ENCODE peak calls at places on chromosomes 7 and 10, in seven cellular contexts. O is GM23338, F is fibroblast of lung, Y is lower leg skin, B is suprapubic skin, J is H1, E is cardiac muscle cell. A is an unnamed sample.
A peak's percentile ranks its signal among the peaks of the same experiment; 100 is the strongest.

GRCh38 chr7:31890198-31890597 is 180.0 kb downstream of the PDE1C start:
- DNase-seq in O (no peak), F (peak; percentile 0), Y (no peak), B (no peak), J (no peak), E (no peak), A (no peak)

GRCh38 chr7:55255501-55256445 is 109.4 kb upstream of the LANCL2 start:
- DNase-seq in O (peak; percentile 85), F (peak; percentile 72), Y (peak; percentile 97), B (peak; percentile 88), J (peak; percentile 46), E (peak; percentile 86), A (peak; percentile 90)

GRCh38 chr10:6269953-6270867 is 67.5 kb downstream of the PFKFB3 start:
- DNase-seq in O (no peak), F (no peak), Y (no peak), B (no peak), J (no peak), E (no peak), A (no peak)

GRCh38 chr10:15491856-15492255 is 120.8 kb upstream of the FAM171A1 start:
- DNase-seq in O (no peak), F (no peak), Y (no peak), B (no peak), J (no peak), E (no peak), A (no peak)

GRCh38 chr7:68192941-68193340 is 1196.3 kb downstream of the TYW1 start:
- DNase-seq in O (no peak), F (no peak), Y (no peak), B (no peak), J (no peak), E (no peak), A (no peak)

GRCh38 chr7:142516038-142516501 is 233.2 kb upstream of the PRSS1 start:
- DNase-seq in O (peak; percentile 83), F (peak; percentile 79), Y (no peak), B (no peak), J (no peak), E (peak; percentile 79), A (no peak)

GRCh38 chr7:127629268-127629854 is 11.4 kb upstream of the PAX4 start:
- DNase-seq in O (peak; percentile 93), F (no peak), Y (no peak), B (no peak), J (peak; percentile 80), E (no peak), A (peak; percentile 74)

GRCh38 chr7:123655614-123656013 is at the start of gene LMOD2:
- DNase-seq in O (no peak), F (no peak), Y (no peak), B (no peak), J (no peak), E (no peak), A (no peak)

GRCh38 chr10:47294501-47294900 is 5.5 kb upstream of the GDF10 start:
- DNase-seq in O (no peak), F (no peak), Y (no peak), B (peak; percentile 22), J (no peak), E (no peak), A (no peak)

GRCh38 chr10:84587789-84588188 is 259.4 kb downstream of the CCSER2 start:
- DNase-seq in O (peak; percentile 62), F (no peak), Y (no peak), B (no peak), J (no peak), E (no peak), A (no peak)

GRCh38 chr10:133224861-133225366 is 5.1 kb upstream of the UTF1 start:
- DNase-seq in O (no peak), F (no peak), Y (no peak), B (no peak), J (no peak), E (peak; percentile 75), A (no peak)

GRCh38 chr10:112819231-112819630 is 130.8 kb upstream of the TCF7L2 start:
- DNase-seq in O (no peak), F (no peak), Y (no peak), B (no peak), J (no peak), E (no peak), A (no peak)

GRCh38 chr7:78510580-78511188 is 712.1 kb downstream of the PHTF2 start:
- DNase-seq in O (peak; percentile 81), F (peak; percentile 71), Y (no peak), B (no peak), J (peak; percentile 41), E (peak; percentile 62), A (no peak)

GRCh38 chr10:48548531-48549135 is 56.2 kb downstream of the ARHGAP22 start:
- DNase-seq in O (no peak), F (no peak), Y (peak; percentile 70), B (no peak), J (no peak), E (no peak), A (no peak)

GRCh38 chr10:74384615-74385213 is 233.7 kb downstream of the ADK start:
- DNase-seq in O (no peak), F (no peak), Y (no peak), B (no peak), J (no peak), E (no peak), A (no peak)

GRCh38 chr7:22435720-22436119 is 64.3 kb downstream of the STEAP1B start:
- DNase-seq in O (no peak), F (no peak), Y (no peak), B (no peak), J (no peak), E (no peak), A (no peak)
- TF ChIP-seq CTCF in O (no peak), F (no peak), Y (no peak), B (no peak), J (no peak), E (no peak), A (no peak)

DNA sequence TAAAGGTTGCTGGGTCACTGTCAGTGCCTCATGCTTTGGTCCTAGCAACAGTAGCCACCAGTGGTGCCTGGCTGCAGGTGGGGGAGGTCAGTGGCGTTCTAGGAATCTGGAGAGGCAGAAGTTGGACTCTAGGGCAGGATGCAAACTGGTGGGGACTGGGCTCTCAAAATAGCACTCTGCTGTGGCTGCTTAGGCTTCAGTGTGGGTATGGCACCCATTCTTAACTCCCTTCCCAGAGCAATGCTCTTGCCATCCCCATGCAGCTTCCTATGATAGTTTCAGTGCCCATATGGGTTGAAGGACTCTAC is 330.8 kb downstream of the PCDH15 start:
- DNase-seq in O (no peak), F (no peak), Y (no peak), B (no peak), J (no peak), E (no peak), A (no peak)
- H3K4me3 ChIP-seq in O (no peak overlapping the region), F (no peak overlapping the region), Y (no peak overlapping the region), B (no peak overlapping the region), J (no peak overlapping the region), E (no peak overlapping the region), A (no peak overlapping the region)

DNA sequence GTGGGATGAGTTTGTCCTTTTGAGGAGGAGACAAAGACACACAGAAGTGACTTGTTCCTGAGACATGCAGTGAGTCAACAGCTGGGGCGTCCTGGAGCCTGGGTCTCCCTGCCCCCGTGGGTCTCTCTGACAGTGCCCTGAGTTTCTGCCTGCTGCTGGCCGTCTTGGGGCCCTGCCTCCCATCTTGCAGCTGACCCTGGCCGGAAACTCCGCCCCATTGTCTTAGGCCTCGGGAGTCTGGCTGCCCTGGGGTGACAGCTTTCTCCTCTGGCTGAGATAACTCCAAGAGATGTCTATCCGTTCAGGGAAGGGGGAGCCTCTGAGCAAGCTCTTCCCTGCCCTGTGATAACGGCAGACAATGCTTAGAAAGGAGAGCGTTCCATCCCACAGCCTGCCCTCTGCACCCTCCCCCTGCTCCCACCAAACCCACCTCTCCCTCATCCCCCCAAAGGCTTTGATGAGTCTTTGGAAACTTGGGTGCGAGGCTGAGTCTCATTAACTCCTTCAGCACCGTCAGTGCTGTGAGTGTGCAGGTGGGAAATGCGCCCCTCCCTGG is 69.5 kb upstream of the PODXL start:
- DNase-seq in O (peak; percentile 89), F (peak; percentile 18), Y (no peak), B (no peak), J (peak; percentile 82), E (peak; percentile 35), A (peak; percentile 97)
- TF ChIP-seq CTCF in O (peak; percentile 40), F (no peak), Y (no peak), B (no peak), J (peak; percentile 12), E (no peak), A (peak; percentile 35)

DNA sequence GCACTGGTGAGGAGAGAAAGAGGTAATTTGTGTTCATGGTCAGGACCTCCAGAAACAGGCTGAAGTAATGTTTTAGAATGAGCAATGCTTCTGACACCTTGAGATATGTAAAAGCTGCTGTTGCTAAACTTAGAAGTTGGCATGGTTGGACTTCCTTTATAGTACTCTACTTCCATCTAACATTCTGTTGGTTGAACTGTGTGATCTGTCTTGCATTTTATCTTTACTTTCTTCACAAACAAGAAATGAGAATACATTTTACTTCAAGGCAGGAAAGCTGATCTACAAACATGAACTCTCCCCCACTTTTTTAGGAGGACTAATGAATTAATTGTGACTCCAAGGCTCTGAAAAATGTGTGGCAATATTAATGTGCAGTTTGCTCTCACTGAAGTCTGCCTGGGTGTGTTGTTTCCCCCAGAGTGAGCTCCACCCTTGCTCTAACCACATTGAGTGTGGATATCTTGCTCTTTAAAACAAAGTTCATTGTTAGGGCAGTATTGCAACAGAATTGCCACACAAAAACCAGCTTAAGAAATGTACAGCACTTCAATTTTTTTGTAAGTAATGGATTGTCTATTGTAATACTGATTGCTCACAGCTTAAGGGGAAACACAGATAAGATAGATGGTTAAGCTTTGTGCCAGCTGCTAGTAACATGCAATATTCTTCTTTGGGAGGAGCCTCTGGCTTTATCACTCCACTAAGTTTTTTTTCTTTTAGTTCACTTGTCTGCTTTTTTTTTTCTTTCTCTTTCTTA is 69.0 kb downstream of the ADD3 start:
- DNase-seq in O (no peak), F (peak; percentile 98), Y (no peak), B (no peak), J (no peak), E (peak; percentile 99), A (peak; percentile 50)
- H3K4me3 ChIP-seq in O (no peak overlapping the region), F (no peak overlapping the region), Y (no peak overlapping the region), B (peak overlapping the region; percentile 22), J (no peak overlapping the region), E (peak overlapping the region; percentile 1), A (no peak overlapping the region)

A was measured in Caco-2.